ENCODE peak calls at places on chromosomes 13 and 19, in four cellular contexts. J, N, R and W are unnamed samples.

GRCh38 chr13:51518847-51519246 is 65.4 kb upstream of the WDFY2 start:
- DNase-seq in J (no peak), N (no peak), R (no peak), W (no peak)

GRCh38 chr19:6532244-6532999 is 1.6 kb downstream of the TNFSF9 start:
- DNase-seq in J (no peak), N (no peak), R (peak), W (peak)

GRCh38 chr13:99626461-99627082 is 125.3 kb downstream of the TM9SF2 start:
- DNase-seq in J (no peak), N (no peak), R (no peak), W (no peak)

GRCh38 chr13:65613004-65613403 is 1617.1 kb downstream of the PCDH9 start:
- DNase-seq in J (no peak), N (no peak), R (no peak), W (no peak)

GRCh38 chr19:15656467-15656866 is 15.8 kb downstream of the CYP4F3 start:
- DNase-seq in J (no peak), N (no peak), R (no peak), W (no peak)

GRCh38 chr19:45866400-45867176 is 2.5 kb downstream of the FOXA3 start:
- DNase-seq in J (no peak), N (no peak), R (peak), W (no peak)

GRCh38 chr13:98370806-98371553 is 193.9 kb upstream of the RNF113B start:
- DNase-seq in J (peak), N (no peak), R (no peak), W (no peak)

GRCh38 chr13:50435011-50435410 is 408.5 kb downstream of the DLEU7 start:
- DNase-seq in J (no peak), N (no peak), R (no peak), W (no peak)

GRCh38 chr19:7348587-7349230 is at the start of gene ARHGEF18:
- DNase-seq in J (no peak), N (no peak), R (peak), W (peak)

GRCh38 chr13:51818771-51819511 is 15.0 kb upstream of the DHRS12 start:
- DNase-seq in J (peak), N (no peak), R (no peak), W (peak)

GRCh38 chr13:43744630-43745029 is 42.1 kb downstream of the ENOX1 start:
- DNase-seq in J (no peak), N (no peak), R (no peak), W (no peak)

GRCh38 chr13:51761638-51762350 is 42.2 kb downstream of the DHRS12 start:
- DNase-seq in J (no peak), N (no peak), R (no peak), W (no peak)

GRCh38 chr19:13039211-13039789 is 44.0 kb downstream of the NFIX start:
- DNase-seq in J (no peak), N (no peak), R (no peak), W (no peak)

GRCh38 chr19:29714953-29715694 is at the start of gene C19orf12:
- DNase-seq in J (peak), N (peak), R (peak), W (peak)

GRCh38 chr19:55086730-55087541 is 11.3 kb downstream of the EPS8L1 start:
- DNase-seq in J (peak), N (peak), R (peak), W (peak)

GRCh38 chr13:70108276-70108845 is at the start of gene KLHL1:
- DNase-seq in J (no peak), N (no peak), R (no peak), W (no peak)

GRCh38 chr19:39270091-39270871 is 2.1 kb downstream of the IFNL2 start:
- DNase-seq in J (no peak), N (no peak), R (no peak), W (no peak)

GRCh38 chr19:46218160-46218559 is 11.4 kb upstream of the IGFL1 start:
- DNase-seq in J (no peak), N (peak), R (no peak), W (no peak)

GRCh38 chr19:6340493-6341201 is 7.2 kb upstream of the ACER1 start:
- DNase-seq in J (no peak), N (no peak), R (no peak), W (peak)

GRCh38 chr13:97120976-97121375 is 101.2 kb upstream of the MBNL2 start:
- DNase-seq in J (no peak), N (no peak), R (no peak), W (no peak)

GRCh38 chr19:30227661-30228112 is 144.5 kb upstream of the ZNF536 start:
- DNase-seq in J (peak), N (peak), R (peak), W (peak)

GRCh38 chr13:43390582-43390981 is 367.2 kb downstream of the DNAJC15 start:
- DNase-seq in J (no peak), N (no peak), R (no peak), W (peak)

GRCh38 chr13:76349700-76350099 is 536.5 kb downstream of the KCTD12 start:
- DNase-seq in J (no peak), N (no peak), R (no peak), W (no peak)

GRCh38 chr19:39314016-39314728 is 6.5 kb downstream of the LRFN1 start:
- DNase-seq in J (no peak), N (no peak), R (peak), W (no peak)

DNA sequence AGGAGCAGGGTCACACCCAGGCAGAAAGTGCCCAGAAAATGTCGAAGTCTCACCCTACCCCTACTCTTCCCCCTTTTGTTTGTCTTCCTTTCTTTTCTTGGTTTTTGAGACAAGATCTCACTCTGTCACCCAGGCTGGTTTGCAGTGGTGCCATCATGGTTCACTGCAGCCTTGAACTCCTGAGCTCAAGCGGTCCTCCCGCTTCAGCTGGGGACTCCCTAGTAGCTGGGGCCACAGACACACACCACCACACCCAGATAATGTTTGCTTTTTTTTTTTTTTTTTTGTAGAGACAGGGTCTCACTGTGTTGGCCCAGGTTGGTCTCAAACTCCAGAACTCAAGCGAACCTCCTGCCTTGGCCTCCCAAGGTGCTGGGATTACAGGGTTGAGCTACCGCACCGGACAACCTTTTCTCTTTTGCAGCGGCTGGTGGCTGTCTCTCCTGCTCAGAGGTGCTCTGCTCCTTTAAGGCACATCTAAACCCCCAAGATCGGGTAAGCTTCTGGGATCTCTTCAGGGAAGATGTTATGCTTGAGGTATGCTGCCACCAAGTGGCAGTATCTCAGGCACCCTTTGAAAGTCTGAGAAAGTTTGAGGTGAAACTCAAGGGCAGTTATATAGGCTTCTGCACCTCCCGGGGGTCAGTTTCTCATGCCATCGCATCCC is 22.4 kb upstream of the EBI3 start:
- DNase-seq in J (no peak), N (no peak), R (no peak), W (no peak)
- TF ChIP-seq CTCF in J (no peak), N (peak), R (no peak), W (no peak)

GRCh38 chr13:30569901-30570576 is 47.7 kb upstream of the USPL1 start:
- DNase-seq in J (peak), N (no peak), R (no peak), W (no peak)

GRCh38 chr13:30576528-30576927 is 41.2 kb upstream of the USPL1 start:
- DNase-seq in J (no peak), N (no peak), R (no peak), W (no peak)

GRCh38 chr13:30577381-30577780 is 40.3 kb upstream of the USPL1 start:
- DNase-seq in J (no peak), N (no peak), R (no peak), W (peak)

GRCh38 chr13:30567072-30567471 is 50.6 kb upstream of the USPL1 start:
- DNase-seq in J (no peak), N (no peak), R (no peak), W (no peak)

GRCh38 chr13:30572859-30573275 is 44.9 kb upstream of the USPL1 start:
- DNase-seq in J (no peak), N (no peak), R (peak), W (peak)
- TF ChIP-seq CTCF in J (no peak), N (no peak), R (peak), W (peak)

GRCh38 chr19:51294211-51294976 is 17.1 kb upstream of the IGLON5 start:
- DNase-seq in J (no peak), N (no peak), R (no peak), W (no peak)
- TF ChIP-seq CTCF in J (no peak), N (no peak), R (no peak), W (no peak)

GRCh38 chr19:57389194-57389729 is 392 bp upstream of the ZNF548 start:
- DNase-seq in J (no peak), N (no peak), R (no peak), W (no peak)

GRCh38 chr19:57395710-57396109 is 6.1 kb downstream of the ZNF548 start:
- DNase-seq in J (no peak), N (no peak), R (no peak), W (no peak)

DNA sequence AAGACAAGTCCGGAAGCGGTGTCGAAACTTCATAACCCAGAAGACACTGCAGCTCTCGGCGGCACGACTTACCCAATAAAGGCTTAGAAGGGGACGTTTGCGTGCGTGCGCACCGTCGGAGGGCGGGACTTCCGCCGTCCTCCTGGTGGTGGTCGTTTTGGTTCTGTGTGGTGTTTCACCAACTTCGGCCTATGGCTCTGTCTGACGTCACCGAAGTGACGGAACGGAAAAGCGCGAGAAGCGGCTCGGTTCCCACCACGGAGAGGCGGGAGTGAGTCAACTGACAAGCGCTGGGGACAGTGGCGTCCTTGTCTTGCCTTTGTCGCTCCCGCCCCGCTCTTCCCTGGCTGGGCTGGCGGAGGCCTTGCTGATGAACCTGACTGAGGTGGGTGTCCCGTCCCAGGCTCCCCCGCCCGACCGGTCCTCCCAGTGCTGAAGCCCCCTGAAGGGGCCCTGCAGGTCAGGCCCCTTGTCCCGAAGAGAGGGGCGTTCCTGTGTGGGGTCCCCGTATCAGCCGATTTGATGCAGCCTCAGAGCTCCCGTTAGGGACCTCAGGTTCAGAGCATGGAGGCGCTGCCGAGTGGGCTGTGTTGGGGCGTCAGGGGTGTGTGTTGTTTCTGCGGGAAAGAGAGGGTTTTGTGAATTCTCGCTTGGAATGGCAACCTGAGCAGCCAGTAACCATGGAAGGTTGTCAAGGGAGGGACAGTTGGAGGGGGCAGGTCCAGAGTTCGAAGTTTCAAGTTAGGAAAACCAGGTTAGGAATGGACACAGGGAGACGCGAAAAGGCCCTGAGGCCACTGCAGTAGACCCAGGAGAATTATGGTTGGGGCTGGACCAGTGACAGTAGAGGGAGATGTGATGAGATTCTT is at the start of gene ZNF548:
- DNase-seq in J (peak), N (peak), R (peak), W (peak)
- TF ChIP-seq CTCF in J (peak), N (peak), R (peak), W (no peak)

GRCh38 chr19:1812426-1813196 is 535 bp upstream of the ATP8B3 start:
- DNase-seq in J (peak), N (peak), R (peak), W (peak)

GRCh38 chr19:1813197-1813836 is 1.2 kb upstream of the ATP8B3 start:
- DNase-seq in J (no peak), N (no peak), R (no peak), W (no peak)

GRCh38 chr19:1810439-1811160 is 1.5 kb downstream of the ATP8B3 start:
- DNase-seq in J (no peak), N (no peak), R (no peak), W (no peak)

GRCh38 chr19:1811472-1811894 is 593 bp downstream of the ATP8B3 start:
- DNase-seq in J (peak), N (no peak), R (no peak), W (no peak)

DNA sequence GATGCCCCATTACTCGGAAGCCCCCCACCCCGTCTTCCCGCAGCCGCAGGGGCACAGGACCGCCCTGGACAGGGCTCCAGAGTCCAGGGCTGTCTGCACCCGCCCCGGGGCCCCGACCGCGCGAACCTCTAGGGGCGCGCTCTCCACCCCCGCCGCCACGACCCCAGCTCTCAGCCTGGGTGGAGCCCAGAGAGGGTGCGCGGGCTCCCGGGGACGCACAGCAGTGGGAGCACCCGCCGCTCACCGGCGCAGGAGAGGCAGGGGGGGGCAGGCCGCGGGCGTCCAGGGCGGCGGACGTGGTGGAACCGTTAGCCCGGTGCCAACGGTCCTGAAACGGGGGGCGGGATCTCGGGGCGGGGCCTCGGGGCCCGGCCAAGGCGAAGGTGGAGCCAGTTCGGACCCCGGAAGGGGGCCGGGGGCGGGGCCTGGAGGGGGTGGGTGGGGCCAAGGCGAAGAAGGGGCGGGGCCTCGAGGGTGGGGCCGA is at the start of gene ATP8B3:
- DNase-seq in J (peak), N (no peak), R (peak), W (peak)
- TF ChIP-seq CTCF in J (no peak), N (peak), R (no peak), W (no peak)